ENCODE peak calls at places on chromosome 5, in five cellular contexts. F, I, L, R and B are unnamed samples. For H3K9me3, the result is how much of the 10 kb centered on the place peaks cover.

GRCh38 chr5:15012061-15012460 is 140.5 kb upstream of the ANKH start:
- DNase-seq in I (no peak), F (no peak), L (no peak), R (no peak), B (no peak)

GRCh38 chr5:30736642-30737041 is 456.8 kb upstream of the CDH6 start:
- DNase-seq in I (no peak), F (no peak), R (no peak), L (no peak), B (no peak)

GRCh38 chr5:109410389-109411174 is 808 bp upstream of the PJA2 start:
- DNase-seq in I (peak), L (peak), F (peak), R (no peak), B (peak)

GRCh38 chr5:3911111-3911510 is 315.5 kb downstream of the IRX1 start:
- DNase-seq in L (no peak), F (no peak), R (no peak), I (no peak), B (no peak)

GRCh38 chr5:172953776-172954189 is 5.4 kb upstream of the RPL26L1 start:
- DNase-seq in R (no peak), F (no peak), I (no peak), L (no peak), B (no peak)

GRCh38 chr5:151158287-151158661 is 695 bp upstream of the ANXA6 start:
- DNase-seq in R (no peak), F (no peak), L (no peak), I (no peak), B (peak)

GRCh38 chr5:103224118-103224893 is 34.3 kb upstream of the MACIR start:
- DNase-seq in L (no peak), I (no peak), R (peak), F (no peak), B (peak)

GRCh38 chr5:14914603-14915277 is 43.2 kb upstream of the ANKH start:
- DNase-seq in R (no peak), I (no peak), L (no peak), F (no peak), B (no peak)

GRCh38 chr5:172437445-172438303 is 16.7 kb downstream of the SH3PXD2B start:
- DNase-seq in R (no peak), L (peak), I (peak), F (peak), B (no peak)

GRCh38 chr5:84265739-84266464 is 118.8 kb downstream of the EDIL3 start:
- DNase-seq in F (no peak), R (no peak), I (no peak), L (no peak), B (no peak)

GRCh38 chr5:80033513-80033912 is 1.6 kb upstream of the THBS4 start:
- DNase-seq in R (no peak), I (no peak), L (no peak), F (no peak), B (no peak)

GRCh38 chr5:127702913-127703575 is at the start of gene CCDC192:
- DNase-seq in I (no peak), R (no peak), L (no peak), F (no peak), B (peak)

GRCh38 chr5:173730610-173731302 is 114.3 kb upstream of the BOD1 start:
- DNase-seq in L (no peak), I (peak), R (no peak), F (no peak), B (no peak)

GRCh38 chr5:107556575-107556974 is 114.2 kb downstream of the EFNA5 start:
- DNase-seq in I (no peak), R (no peak), L (no peak), F (no peak), B (no peak)

GRCh38 chr5:96481396-96481795 is 48.3 kb upstream of the PCSK1 start:
- DNase-seq in R (no peak), I (no peak), L (no peak), F (no peak), B (no peak)

GRCh38 chr5:112965733-112966306 is 10.8 kb upstream of the DCP2 start:
- DNase-seq in I (no peak), L (no peak), F (no peak), R (no peak), B (no peak)

GRCh38 chr5:1859099-1859498 is 23.6 kb downstream of the IRX4 start:
- DNase-seq in I (no peak), R (no peak), F (no peak), L (no peak), B (no peak)

GRCh38 chr5:14166437-14166836 is 23.3 kb downstream of the TRIO start:
- DNase-seq in L (no peak), R (no peak), I (no peak), F (no peak), B (no peak)

GRCh38 chr5:87243161-87243877 is 24.4 kb upstream of the RASA1 start:
- DNase-seq in I (no peak), F (no peak), R (no peak), L (no peak), B (no peak)

GRCh38 chr5:142896325-142897007 is 126.3 kb downstream of the ARHGAP26 start:
- DNase-seq in L (no peak), I (no peak), F (no peak), R (no peak), B (peak)

GRCh38 chr5:111585291-111585690 is 73.0 kb upstream of the STARD4 start:
- DNase-seq in I (no peak), L (no peak), F (no peak), R (no peak), B (no peak)

GRCh38 chr5:122665087-122665486 is 109.8 kb upstream of the SNX2 start:
- DNase-seq in F (no peak), L (no peak), R (no peak), I (no peak), B (no peak)

GRCh38 chr5:1417586-1418225 is 27.5 kb downstream of the SLC6A3 start:
- DNase-seq in L (no peak), F (peak), I (peak), R (no peak), B (no peak)

GRCh38 chr5:91170266-91170665 is 212.9 kb downstream of the ARRDC3 start:
- DNase-seq in F (no peak), I (no peak), L (no peak), R (no peak), B (no peak)

GRCh38 chr5:133324058-133324457 is 272.2 kb downstream of the HSPA4 start:
- DNase-seq in R (no peak), I (no peak), L (no peak), F (no peak), B (no peak)

GRCh38 chr5:157915638-157916037 is 56.7 kb upstream of the CLINT1 start:
- DNase-seq in L (peak), I (peak), F (peak), R (no peak), B (no peak)

GRCh38 chr5:135272311-135272805 is 126.7 kb downstream of the MACROH2A1 start:
- DNase-seq in R (no peak), L (no peak), I (no peak), F (no peak), B (no peak)

GRCh38 chr5:146007270-146007669 is 70.9 kb downstream of the SH3RF2 start:
- DNase-seq in I (no peak), R (no peak), L (no peak), F (no peak), B (no peak)

DNA sequence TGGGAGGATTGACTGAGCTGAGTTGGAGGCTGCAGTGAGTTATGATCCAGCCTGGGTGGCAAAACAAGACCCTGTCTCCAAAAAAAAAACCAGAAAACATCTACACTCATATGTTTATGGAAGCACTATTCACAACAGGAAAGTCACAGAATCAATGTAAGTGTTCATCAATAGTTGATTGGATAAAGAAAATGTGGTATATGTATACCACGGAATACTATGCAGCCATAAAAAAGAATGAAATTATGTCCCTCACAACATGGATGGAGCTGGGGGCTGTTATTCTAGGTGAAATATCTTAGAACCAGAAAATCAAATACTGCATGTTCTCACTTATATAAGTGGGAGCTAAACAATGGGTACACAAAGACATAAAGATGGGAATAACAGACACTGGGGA is 2.8 kb upstream of the SLC25A2 start:
- DNase-seq in R (no peak), I (no peak), F (no peak), L (no peak), B (no peak)
- H3K9me3 ChIP-seq in R (under half), I (under half), F (half or more), L (under half), B (under half)

GRCh38 chr5:56620903-56621680 is 194.3 kb upstream of the MAP3K1 start:
- DNase-seq in L (no peak), I (no peak), F (no peak), R (no peak), B (no peak)
- H3K9me3 ChIP-seq in L (under half), I (under half), F (under half), R (under half), B (under half)

GRCh38 chr5:94025788-94026473 is 284.5 kb upstream of the POU5F2 start:
- DNase-seq in L (no peak), R (no peak), F (no peak), I (no peak), B (peak)

GRCh38 chr5:94024101-94024500 is 282.7 kb upstream of the POU5F2 start:
- DNase-seq in L (no peak), I (no peak), R (no peak), F (no peak), B (no peak)

GRCh38 chr5:94028001-94028400 is 286.6 kb upstream of the POU5F2 start:
- DNase-seq in R (no peak), L (no peak), F (no peak), I (no peak), B (no peak)

GRCh38 chr5:94024625-94025024 is 283.2 kb upstream of the POU5F2 start:
- DNase-seq in F (no peak), I (no peak), L (no peak), R (no peak), B (no peak)

DNA sequence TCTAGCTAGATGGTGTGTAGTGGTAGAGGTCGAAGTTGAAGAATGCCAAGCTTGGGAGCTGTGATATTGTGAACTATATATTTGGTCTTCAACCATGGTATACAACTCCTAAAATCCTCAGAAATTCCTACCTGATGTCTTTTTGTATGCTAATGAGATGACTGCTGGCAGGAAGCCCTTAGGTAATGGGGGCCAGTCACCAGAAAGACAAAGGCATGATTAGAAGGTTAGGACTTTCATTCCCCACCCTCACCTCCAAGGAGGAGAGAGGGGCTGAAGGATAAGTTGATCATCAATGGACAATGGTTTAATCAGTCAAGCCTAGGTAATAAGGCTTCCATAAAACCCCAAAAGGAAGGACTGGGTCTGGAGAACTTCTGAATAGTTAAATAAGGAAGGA is 285.7 kb upstream of the POU5F2 start:
- DNase-seq in I (no peak), F (no peak), R (no peak), L (no peak), B (no peak)
- H3K9me3 ChIP-seq in I (under half), F (under half), R (under half), L (under half), B (under half)

GRCh38 chr5:94632024-94632423 is 13.6 kb downstream of the SLF1 start:
- DNase-seq in I (no peak), F (no peak), L (no peak), R (no peak), B (no peak)
- H3K9me3 ChIP-seq in I (under half), F (under half), L (under half), R (under half), B (under half)

GRCh38 chr5:179134511-179134910 is 74.3 kb downstream of the ZNF354C start:
- DNase-seq in R (no peak), L (no peak), F (no peak), I (no peak), B (no peak)
- H3K9me3 ChIP-seq in R (under half), L (under half), F (under half), I (under half), B (under half)

GRCh38 chr5:141422742-141423291 is 2.0 kb downstream of the PCDHGA11 start:
- DNase-seq in L (no peak), R (no peak), F (no peak), I (no peak), B (no peak)
- H3K9me3 ChIP-seq in L (under half), R (under half), F (half or more), I (half or more), B (half or more)